ENCODE peak calls at places on chromosomes 16 and 17, in nine cellular contexts. S, Z, A, J, H, N, V, C and R are unnamed samples.

GRCh38 chr17:29615048-29615385 is 7.7 kb downstream of the CORO6 start:
- DNase-seq in S (peak; percentile 50), Z (no peak), A (peak; percentile 49), J (peak; percentile 80), H (no peak), N (no peak), V (no peak), C (no peak), R (no peak)

GRCh38 chr17:75697651-75698291 is 23.5 kb upstream of the ITGB4 start:
- DNase-seq in S (no peak), Z (no peak), A (no peak), J (no peak), H (no peak), N (no peak), V (no peak), C (no peak), R (no peak)

GRCh38 chr17:48213797-48214196 is 106.2 kb downstream of the SNX11 start:
- DNase-seq in S (no peak), Z (no peak), A (no peak), J (no peak), H (no peak), N (no peak), V (no peak), C (no peak), R (no peak)

GRCh38 chr17:54891176-54891821 is 9.4 kb upstream of the TOM1L1 start:
- DNase-seq in S (peak; percentile 72), Z (peak; percentile 35), A (no peak), J (no peak), H (peak; percentile 63), N (no peak), V (peak; percentile 23), C (peak; percentile 77), R (peak; percentile 39)

GRCh38 chr17:38418693-38419507 is 9.4 kb upstream of the ARHGAP23 start:
- DNase-seq in S (peak; percentile 21), Z (no peak), A (no peak), J (no peak), H (no peak), N (no peak), V (no peak), C (peak; percentile 82), R (no peak)

GRCh38 chr16:57726433-57726947 is 9.1 kb upstream of the KATNB1 start:
- DNase-seq in S (no peak), Z (no peak), A (no peak), J (no peak), H (no peak), N (no peak), V (no peak), C (no peak), R (no peak)

GRCh38 chr17:77372444-77373297 is 231.9 kb downstream of the SEC14L1 start:
- DNase-seq in S (peak; percentile 85), Z (peak; percentile 68), A (peak; percentile 50), J (peak; percentile 66), H (no peak), N (peak; percentile 63), V (peak; percentile 93), C (peak; percentile 82), R (peak; percentile 88)

GRCh38 chr16:28092721-28093382 is 29.3 kb upstream of the GSG1L start:
- DNase-seq in S (no peak), Z (no peak), A (no peak), J (no peak), H (no peak), N (no peak), V (no peak), C (no peak), R (no peak)

GRCh38 chr16:51535591-51535990 is 384.5 kb upstream of the SALL1 start:
- DNase-seq in S (no peak), Z (no peak), A (no peak), J (no peak), H (no peak), N (no peak), V (no peak), C (no peak), R (no peak)

GRCh38 chr17:38743556-38744171 is 4.5 kb downstream of the PCGF2 start:
- DNase-seq in S (no peak), Z (no peak), A (no peak), J (no peak), H (no peak), N (no peak), V (no peak), C (no peak), R (no peak)

GRCh38 chr17:39765159-39765558 is 27.4 kb downstream of the GRB7 start:
- DNase-seq in S (no peak), Z (no peak), A (no peak), J (no peak), H (no peak), N (no peak), V (no peak), C (no peak), R (no peak)

GRCh38 chr16:28313587-28313986 is 21.3 kb downstream of the SBK1 start:
- DNase-seq in S (no peak), Z (no peak), A (no peak), J (no peak), H (no peak), N (no peak), V (no peak), C (no peak), R (no peak)

GRCh38 chr17:10171581-10171981 is 26.8 kb downstream of the GAS7 start:
- DNase-seq in S (peak; percentile 81), Z (no peak), A (no peak), J (peak; percentile 12), H (no peak), N (no peak), V (no peak), C (no peak), R (no peak)

GRCh38 chr16:85637061-85637807 is 24.1 kb downstream of the GSE1 start:
- DNase-seq in S (no peak), Z (no peak), A (no peak), J (no peak), H (no peak), N (no peak), V (no peak), C (peak; percentile 44), R (no peak)

GRCh38 chr17:66438101-66438500 is 135.7 kb downstream of the PRKCA start:
- DNase-seq in S (no peak), Z (no peak), A (no peak), J (no peak), H (no peak), N (no peak), V (no peak), C (no peak), R (no peak)

GRCh38 chr17:49035470-49036269 is 38.5 kb downstream of the IGF2BP1 start:
- DNase-seq in S (peak; percentile 51), Z (no peak), A (no peak), J (no peak), H (peak; percentile 33), N (peak; percentile 43), V (peak; percentile 70), C (peak; percentile 81), R (peak; percentile 88)

GRCh38 chr16:2450535-2450934 is 9.4 kb upstream of the TEDC2 start:
- DNase-seq in S (no peak), Z (no peak), A (no peak), J (no peak), H (no peak), N (no peak), V (no peak), C (no peak), R (no peak)

GRCh38 chr17:1647802-1648581 is 1.7 kb downstream of the RILP start:
- DNase-seq in S (no peak), Z (no peak), A (no peak), J (no peak), H (no peak), N (no peak), V (peak; percentile 46), C (peak; percentile 7), R (peak; percentile 77)

GRCh38 chr17:63760771-63761539 is 12.4 kb downstream of the CCDC47 start:
- DNase-seq in S (peak; percentile 20), Z (no peak), A (no peak), J (no peak), H (no peak), N (no peak), V (no peak), C (no peak), R (no peak)